ENCODE peak calls at places on chromosomes 11 and 22, in five cellular contexts. One of them, this sample, is unnamed.

GRCh38 chr11:73308963-73309960 is 1.2 kb downstream of the ARHGEF17 start:
- DNase-seq in IMR-90: peak; percentile 96
- DNase-seq in T follicular helper cell: no peak
- DNase-seq in GM23248: peak; percentile 99
- DNase-seq in AG04450: peak; percentile 90
- DNase-seq in this sample: no peak

GRCh38 chr11:85299247-85299646 is 327.9 kb downstream of the DLG2 start:
- DNase-seq in IMR-90: no peak
- DNase-seq in T follicular helper cell: no peak
- DNase-seq in GM23248: peak; percentile 18
- DNase-seq in AG04450: no peak
- DNase-seq in this sample: no peak

GRCh38 chr11:46490576-46491100 is 99.1 kb upstream of the CHRM4 start:
- DNase-seq in IMR-90: peak; percentile 46
- DNase-seq in T follicular helper cell: no peak
- DNase-seq in GM23248: peak; percentile 56
- DNase-seq in AG04450: no peak
- DNase-seq in this sample: no peak

GRCh38 chr11:16898274-16898985 is 115.8 kb downstream of the PLEKHA7 start:
- DNase-seq in IMR-90: no peak
- DNase-seq in T follicular helper cell: no peak
- DNase-seq in GM23248: no peak
- DNase-seq in AG04450: no peak
- DNase-seq in this sample: no peak

GRCh38 chr11:115201121-115201792 is 303.0 kb downstream of the CADM1 start:
- DNase-seq in IMR-90: peak; percentile 89
- DNase-seq in T follicular helper cell: no peak
- DNase-seq in GM23248: peak; percentile 87
- DNase-seq in AG04450: peak; percentile 63
- DNase-seq in this sample: no peak

GRCh38 chr11:14095882-14096281 is 133.4 kb downstream of the SPON1 start:
- DNase-seq in IMR-90: no peak
- DNase-seq in T follicular helper cell: no peak
- DNase-seq in GM23248: peak; percentile 63
- DNase-seq in AG04450: no peak
- DNase-seq in this sample: no peak

GRCh38 chr11:112797072-112797471 is 164.1 kb upstream of the NCAM1 start:
- DNase-seq in IMR-90: no peak
- DNase-seq in T follicular helper cell: no peak
- DNase-seq in GM23248: no peak
- DNase-seq in AG04450: no peak
- DNase-seq in this sample: no peak

GRCh38 chr11:44464741-44465140 is 100.7 kb upstream of the CD82 start:
- DNase-seq in IMR-90: no peak
- DNase-seq in T follicular helper cell: no peak
- DNase-seq in GM23248: no peak
- DNase-seq in AG04450: no peak
- DNase-seq in this sample: no peak

GRCh38 chr11:10770626-10771254 is 19.7 kb downstream of the CTR9 start:
- DNase-seq in IMR-90: peak; percentile 55
- DNase-seq in T follicular helper cell: no peak
- DNase-seq in GM23248: peak; percentile 74
- DNase-seq in AG04450: no peak
- DNase-seq in this sample: peak; percentile 4

GRCh38 chr11:3712274-3712673 is 41.1 kb upstream of the CHRNA10 start:
- DNase-seq in IMR-90: no peak
- DNase-seq in T follicular helper cell: no peak
- DNase-seq in GM23248: no peak
- DNase-seq in AG04450: no peak
- DNase-seq in this sample: no peak

GRCh38 chr11:73478737-73479347 is 102.6 kb downstream of the RELT start:
- DNase-seq in IMR-90: peak; percentile 42
- DNase-seq in T follicular helper cell: no peak
- DNase-seq in GM23248: peak; percentile 71
- DNase-seq in AG04450: no peak
- DNase-seq in this sample: no peak

GRCh38 chr11:129995163-129995562 is 7.5 kb downstream of the PRDM10 start:
- DNase-seq in IMR-90: no peak
- DNase-seq in T follicular helper cell: no peak
- DNase-seq in GM23248: no peak
- DNase-seq in AG04450: no peak
- DNase-seq in this sample: no peak

GRCh38 chr22:37501610-37502341 is 15.6 kb upstream of the MFNG start:
- DNase-seq in IMR-90: peak; percentile 93
- DNase-seq in T follicular helper cell: no peak
- DNase-seq in GM23248: peak; percentile 95
- DNase-seq in AG04450: peak; percentile 59
- DNase-seq in this sample: no peak

GRCh38 chr11:44857490-44857889 is 93.2 kb downstream of the TP53I11 start:
- DNase-seq in IMR-90: no peak
- DNase-seq in T follicular helper cell: no peak
- DNase-seq in GM23248: no peak
- DNase-seq in AG04450: no peak
- DNase-seq in this sample: no peak

GRCh38 chr11:111733009-111733408 is 33.2 kb downstream of the PPP2R1B start:
- DNase-seq in IMR-90: peak; percentile 91
- DNase-seq in T follicular helper cell: no peak
- DNase-seq in GM23248: peak; percentile 93
- DNase-seq in AG04450: peak; percentile 68
- DNase-seq in this sample: no peak

GRCh38 chr11:95790933-95791247 is 592 bp downstream of the CEP57 start:
- DNase-seq in IMR-90: peak; percentile 64
- DNase-seq in T follicular helper cell: peak; percentile 25
- DNase-seq in GM23248: peak; percentile 64
- DNase-seq in AG04450: no peak
- DNase-seq in this sample: peak; percentile 26

GRCh38 chr11:34269031-34269430 is 88.8 kb downstream of the ABTB2 start:
- DNase-seq in IMR-90: no peak
- DNase-seq in T follicular helper cell: no peak
- DNase-seq in GM23248: no peak
- DNase-seq in AG04450: no peak
- DNase-seq in this sample: no peak

GRCh38 chr11:130737866-130738431 is 178.3 kb downstream of the SNX19 start:
- DNase-seq in IMR-90: peak; percentile 89
- DNase-seq in T follicular helper cell: no peak
- DNase-seq in GM23248: peak; percentile 73
- DNase-seq in AG04450: no peak
- DNase-seq in this sample: no peak